ENCODE peak calls at places on chromosomes 4 and X, in ten cellular contexts. One of them, this sample, is unnamed.
A peak's percentile ranks its signal among the peaks of the same experiment; 100 is the strongest.

GRCh38 chr4:42371306-42372063 is 25.8 kb upstream of the SHISA3 start:
- DNase-seq in dorsolateral prefrontal cortex: no peak
- DNase-seq in breast epithelium: no peak
- DNase-seq in cardiac muscle cell: peak; percentile 82
- DNase-seq in tibial artery: no peak
- DNase-seq in transverse colon: no peak
- DNase-seq in psoas muscle: no peak
- DNase-seq in OCI-LY7: peak; percentile 63
- DNase-seq in astrocyte of the cerebellum: peak; percentile 60
- DNase-seq in uterus: no peak
- DNase-seq in this sample: peak; percentile 26

GRCh38 chr4:110287130-110287529 is 88.7 kb upstream of the ELOVL6 start:
- DNase-seq in dorsolateral prefrontal cortex: no peak
- DNase-seq in breast epithelium: no peak
- DNase-seq in cardiac muscle cell: peak; percentile 76
- DNase-seq in tibial artery: no peak
- DNase-seq in transverse colon: no peak
- DNase-seq in psoas muscle: no peak
- DNase-seq in OCI-LY7: no peak
- DNase-seq in astrocyte of the cerebellum: peak; percentile 84
- DNase-seq in uterus: no peak
- DNase-seq in this sample: peak; percentile 53

GRCh38 chrX:52271212-52271611 is 86.5 kb downstream of the MAGED4 start:
- DNase-seq in dorsolateral prefrontal cortex: no peak
- DNase-seq in breast epithelium: no peak
- DNase-seq in cardiac muscle cell: peak; percentile 11
- DNase-seq in tibial artery: no peak
- DNase-seq in transverse colon: no peak
- DNase-seq in psoas muscle: no peak
- DNase-seq in OCI-LY7: peak; percentile 32
- DNase-seq in astrocyte of the cerebellum: no peak
- DNase-seq in uterus: no peak
- DNase-seq in this sample: no peak

GRCh38 chrX:47129157-47129878 is 15.2 kb downstream of the NDUFB11 start:
- DNase-seq in dorsolateral prefrontal cortex: peak; percentile 83
- DNase-seq in breast epithelium: peak; percentile 86
- DNase-seq in cardiac muscle cell: peak; percentile 97
- DNase-seq in tibial artery: peak; percentile 94
- DNase-seq in transverse colon: peak; percentile 93
- DNase-seq in psoas muscle: peak; percentile 93
- DNase-seq in OCI-LY7: peak; percentile 91
- DNase-seq in astrocyte of the cerebellum: peak; percentile 90
- DNase-seq in uterus: peak; percentile 95
- DNase-seq in this sample: peak; percentile 76

GRCh38 chr4:1910643-1911042 is 39.5 kb downstream of the NSD2 start:
- DNase-seq in dorsolateral prefrontal cortex: peak; percentile 26
- DNase-seq in breast epithelium: no peak
- DNase-seq in cardiac muscle cell: peak; percentile 76
- DNase-seq in tibial artery: no peak
- DNase-seq in transverse colon: peak; percentile 57
- DNase-seq in psoas muscle: no peak
- DNase-seq in OCI-LY7: peak; percentile 35
- DNase-seq in astrocyte of the cerebellum: peak; percentile 49
- DNase-seq in uterus: no peak
- DNase-seq in this sample: peak; percentile 26

GRCh38 chrX:73850124-73851013 is 287.4 kb downstream of the CHIC1 start:
- DNase-seq in dorsolateral prefrontal cortex: no peak
- DNase-seq in breast epithelium: no peak
- DNase-seq in cardiac muscle cell: peak; percentile 34
- DNase-seq in tibial artery: no peak
- DNase-seq in transverse colon: peak; percentile 46
- DNase-seq in psoas muscle: peak; percentile 77
- DNase-seq in OCI-LY7: no peak
- DNase-seq in astrocyte of the cerebellum: peak; percentile 13
- DNase-seq in uterus: peak; percentile 33
- DNase-seq in this sample: no peak

GRCh38 chrX:97597954-97598353 is 714.2 kb downstream of the RPA4 start:
- DNase-seq in dorsolateral prefrontal cortex: no peak
- DNase-seq in breast epithelium: no peak
- DNase-seq in cardiac muscle cell: no peak
- DNase-seq in tibial artery: no peak
- DNase-seq in transverse colon: no peak
- DNase-seq in psoas muscle: no peak
- DNase-seq in OCI-LY7: no peak
- DNase-seq in astrocyte of the cerebellum: no peak
- DNase-seq in uterus: no peak
- DNase-seq in this sample: no peak

GRCh38 chr4:8365353-8365752 is 75.2 kb downstream of the ACOX3 start:
- DNase-seq in dorsolateral prefrontal cortex: no peak
- DNase-seq in breast epithelium: no peak
- DNase-seq in cardiac muscle cell: no peak
- DNase-seq in tibial artery: no peak
- DNase-seq in transverse colon: no peak
- DNase-seq in psoas muscle: peak; percentile 20
- DNase-seq in OCI-LY7: no peak
- DNase-seq in astrocyte of the cerebellum: no peak
- DNase-seq in uterus: no peak
- DNase-seq in this sample: no peak

GRCh38 chrX:22742174-22742573 is 257.6 kb upstream of the DDX53 start:
- DNase-seq in dorsolateral prefrontal cortex: no peak
- DNase-seq in breast epithelium: no peak
- DNase-seq in cardiac muscle cell: peak; percentile 61
- DNase-seq in tibial artery: no peak
- DNase-seq in transverse colon: no peak
- DNase-seq in psoas muscle: no peak
- DNase-seq in OCI-LY7: no peak
- DNase-seq in astrocyte of the cerebellum: no peak
- DNase-seq in uterus: no peak
- DNase-seq in this sample: no peak

GRCh38 chrX:19840899-19841648 is 46.3 kb downstream of the SH3KBP1 start:
- DNase-seq in dorsolateral prefrontal cortex: no peak
- DNase-seq in breast epithelium: no peak
- DNase-seq in cardiac muscle cell: no peak
- DNase-seq in tibial artery: no peak
- DNase-seq in transverse colon: no peak
- DNase-seq in psoas muscle: no peak
- DNase-seq in OCI-LY7: peak; percentile 55
- DNase-seq in astrocyte of the cerebellum: no peak
- DNase-seq in uterus: no peak
- DNase-seq in this sample: no peak

GRCh38 chrX:10158279-10158939 is 1.6 kb downstream of the CLCN4 start:
- DNase-seq in dorsolateral prefrontal cortex: peak; percentile 71
- DNase-seq in breast epithelium: no peak
- DNase-seq in cardiac muscle cell: no peak
- DNase-seq in tibial artery: no peak
- DNase-seq in transverse colon: no peak
- DNase-seq in psoas muscle: peak; percentile 75
- DNase-seq in OCI-LY7: peak; percentile 68
- DNase-seq in astrocyte of the cerebellum: no peak
- DNase-seq in uterus: no peak
- DNase-seq in this sample: no peak

GRCh38 chrX:10159069-10159468 is 2.3 kb downstream of the CLCN4 start:
- DNase-seq in dorsolateral prefrontal cortex: peak; percentile 36
- DNase-seq in breast epithelium: no peak
- DNase-seq in cardiac muscle cell: no peak
- DNase-seq in tibial artery: no peak
- DNase-seq in transverse colon: no peak
- DNase-seq in psoas muscle: no peak
- DNase-seq in OCI-LY7: no peak
- DNase-seq in astrocyte of the cerebellum: no peak
- DNase-seq in uterus: no peak
- DNase-seq in this sample: no peak

GRCh38 chrX:10157032-10157341 is 212 bp downstream of the CLCN4 start:
- DNase-seq in dorsolateral prefrontal cortex: no peak
- DNase-seq in breast epithelium: no peak
- DNase-seq in cardiac muscle cell: no peak
- DNase-seq in tibial artery: no peak
- DNase-seq in transverse colon: no peak
- DNase-seq in psoas muscle: no peak
- DNase-seq in OCI-LY7: no peak
- DNase-seq in astrocyte of the cerebellum: no peak
- DNase-seq in uterus: no peak
- DNase-seq in this sample: no peak

GRCh38 chrX:10156199-10157031 is at the start of gene CLCN4:
- DNase-seq in dorsolateral prefrontal cortex: peak; percentile 76
- DNase-seq in breast epithelium: no peak
- DNase-seq in cardiac muscle cell: peak; percentile 74
- DNase-seq in tibial artery: peak; percentile 57
- DNase-seq in transverse colon: peak; percentile 52
- DNase-seq in psoas muscle: peak; percentile 89
- DNase-seq in OCI-LY7: peak; percentile 65
- DNase-seq in astrocyte of the cerebellum: peak; percentile 6
- DNase-seq in uterus: no peak
- DNase-seq in this sample: no peak

GRCh38 chrX:10157545-10157944 is 770 bp downstream of the CLCN4 start:
- DNase-seq in dorsolateral prefrontal cortex: no peak
- DNase-seq in breast epithelium: no peak
- DNase-seq in cardiac muscle cell: peak; percentile 63
- DNase-seq in tibial artery: no peak
- DNase-seq in transverse colon: no peak
- DNase-seq in psoas muscle: no peak
- DNase-seq in OCI-LY7: no peak
- DNase-seq in astrocyte of the cerebellum: no peak
- DNase-seq in uterus: no peak
- DNase-seq in this sample: no peak
- H3K4me3 ChIP-seq in dorsolateral prefrontal cortex: peak overlapping the region; percentile 39
- H3K4me3 ChIP-seq in breast epithelium: peak overlapping the region; percentile 46
- H3K4me3 ChIP-seq in cardiac muscle cell: peak overlapping the region; percentile 36
- H3K4me3 ChIP-seq in tibial artery: peak overlapping the region; percentile 42
- H3K4me3 ChIP-seq in transverse colon: no peak overlapping the region
- H3K4me3 ChIP-seq in psoas muscle: peak overlapping the region; percentile 63
- H3K4me3 ChIP-seq in OCI-LY7: peak overlapping the region; percentile 74
- H3K4me3 ChIP-seq in astrocyte of the cerebellum: no peak overlapping the region
- H3K4me3 ChIP-seq in uterus: no peak overlapping the region
- H3K4me3 ChIP-seq in this sample: no peak overlapping the region

GRCh38 chr4:165328708-165329107 is 1.2 kb downstream of the MSMO1 start:
- DNase-seq in dorsolateral prefrontal cortex: no peak
- DNase-seq in breast epithelium: no peak
- DNase-seq in cardiac muscle cell: no peak
- DNase-seq in tibial artery: no peak
- DNase-seq in transverse colon: no peak
- DNase-seq in psoas muscle: no peak
- DNase-seq in OCI-LY7: no peak
- DNase-seq in astrocyte of the cerebellum: no peak
- DNase-seq in uterus: no peak
- DNase-seq in this sample: no peak

GRCh38 chr4:165331823-165332222 is 4.4 kb downstream of the MSMO1 start:
- DNase-seq in dorsolateral prefrontal cortex: no peak
- DNase-seq in breast epithelium: no peak
- DNase-seq in cardiac muscle cell: no peak
- DNase-seq in tibial artery: no peak
- DNase-seq in transverse colon: no peak
- DNase-seq in psoas muscle: no peak
- DNase-seq in OCI-LY7: no peak
- DNase-seq in astrocyte of the cerebellum: no peak
- DNase-seq in uterus: no peak
- DNase-seq in this sample: no peak

GRCh38 chr4:165331316-165331715 is 3.8 kb downstream of the MSMO1 start:
- DNase-seq in dorsolateral prefrontal cortex: no peak
- DNase-seq in breast epithelium: no peak
- DNase-seq in cardiac muscle cell: no peak
- DNase-seq in tibial artery: no peak
- DNase-seq in transverse colon: no peak
- DNase-seq in psoas muscle: no peak
- DNase-seq in OCI-LY7: peak; percentile 29
- DNase-seq in astrocyte of the cerebellum: no peak
- DNase-seq in uterus: no peak
- DNase-seq in this sample: no peak

GRCh38 chr4:165330666-165331065 is 3.2 kb downstream of the MSMO1 start:
- DNase-seq in dorsolateral prefrontal cortex: no peak
- DNase-seq in breast epithelium: no peak
- DNase-seq in cardiac muscle cell: no peak
- DNase-seq in tibial artery: no peak
- DNase-seq in transverse colon: no peak
- DNase-seq in psoas muscle: no peak
- DNase-seq in OCI-LY7: no peak
- DNase-seq in astrocyte of the cerebellum: no peak
- DNase-seq in uterus: no peak
- DNase-seq in this sample: no peak

GRCh38 chr4:165330071-165330470 is 2.6 kb downstream of the MSMO1 start:
- DNase-seq in dorsolateral prefrontal cortex: no peak
- DNase-seq in breast epithelium: no peak
- DNase-seq in cardiac muscle cell: no peak
- DNase-seq in tibial artery: no peak
- DNase-seq in transverse colon: no peak
- DNase-seq in psoas muscle: no peak
- DNase-seq in OCI-LY7: no peak
- DNase-seq in astrocyte of the cerebellum: no peak
- DNase-seq in uterus: no peak
- DNase-seq in this sample: no peak
- H3K4me3 ChIP-seq in dorsolateral prefrontal cortex: no peak overlapping the region
- H3K4me3 ChIP-seq in breast epithelium: no peak overlapping the region
- H3K4me3 ChIP-seq in cardiac muscle cell: peak overlapping the region; percentile 62
- H3K4me3 ChIP-seq in tibial artery: no peak overlapping the region
- H3K4me3 ChIP-seq in transverse colon: no peak overlapping the region
- H3K4me3 ChIP-seq in psoas muscle: no peak overlapping the region
- H3K4me3 ChIP-seq in OCI-LY7: peak overlapping the region; percentile 90
- H3K4me3 ChIP-seq in astrocyte of the cerebellum: peak overlapping the region; percentile 81
- H3K4me3 ChIP-seq in uterus: no peak overlapping the region
- H3K4me3 ChIP-seq in this sample: peak overlapping the region; percentile 82

GRCh38 chr4:39354178-39354503 is 12.0 kb downstream of the RFC1 start:
- DNase-seq in dorsolateral prefrontal cortex: no peak
- DNase-seq in breast epithelium: no peak
- DNase-seq in cardiac muscle cell: no peak
- DNase-seq in tibial artery: no peak
- DNase-seq in transverse colon: no peak
- DNase-seq in psoas muscle: no peak
- DNase-seq in OCI-LY7: no peak
- DNase-seq in astrocyte of the cerebellum: no peak
- DNase-seq in uterus: no peak
- DNase-seq in this sample: no peak
- H3K4me3 ChIP-seq in dorsolateral prefrontal cortex: peak overlapping the region; percentile 35
- H3K4me3 ChIP-seq in breast epithelium: peak overlapping the region; percentile 37
- H3K4me3 ChIP-seq in cardiac muscle cell: no peak overlapping the region
- H3K4me3 ChIP-seq in tibial artery: peak overlapping the region; percentile 24
- H3K4me3 ChIP-seq in transverse colon: no peak overlapping the region
- H3K4me3 ChIP-seq in psoas muscle: peak overlapping the region; percentile 47
- H3K4me3 ChIP-seq in OCI-LY7: peak overlapping the region; percentile 64
- H3K4me3 ChIP-seq in astrocyte of the cerebellum: no peak overlapping the region
- H3K4me3 ChIP-seq in uterus: peak overlapping the region; percentile 21
- H3K4me3 ChIP-seq in this sample: no peak overlapping the region

DNA sequence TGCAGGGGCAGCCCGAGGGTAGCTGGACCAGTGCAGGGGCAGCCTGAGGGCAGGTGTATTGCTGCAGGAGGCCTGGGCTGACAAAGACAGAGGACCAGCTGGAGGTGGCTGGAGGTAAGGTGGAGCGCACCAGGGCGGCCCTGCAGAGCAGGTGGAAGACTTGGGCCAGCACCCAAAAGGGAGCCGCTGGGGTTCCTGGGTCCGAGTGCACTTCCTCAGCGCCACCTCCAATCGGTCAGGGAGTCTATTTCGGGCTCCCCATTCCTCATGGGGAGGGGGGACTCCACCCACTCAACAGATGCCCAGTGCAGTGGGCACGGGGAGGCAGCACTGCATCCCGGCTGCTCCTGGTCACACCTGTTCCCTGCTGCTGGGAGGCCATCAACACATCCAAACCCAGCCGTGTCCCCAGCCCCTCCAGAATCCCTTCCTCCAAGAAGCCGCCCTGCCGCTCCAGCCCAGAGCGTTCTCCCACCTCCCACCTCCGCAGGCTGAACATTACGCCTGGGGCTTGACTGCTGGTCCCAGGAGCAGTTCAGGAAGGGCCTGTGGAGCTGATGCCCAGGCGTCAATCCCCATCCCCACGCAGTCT is 1.5 kb downstream of the LRPAP1 start:
- DNase-seq in dorsolateral prefrontal cortex: peak; percentile 34
- DNase-seq in breast epithelium: no peak
- DNase-seq in cardiac muscle cell: no peak
- DNase-seq in tibial artery: no peak
- DNase-seq in transverse colon: no peak
- DNase-seq in psoas muscle: peak; percentile 59
- DNase-seq in OCI-LY7: no peak
- DNase-seq in astrocyte of the cerebellum: no peak
- DNase-seq in uterus: no peak
- DNase-seq in this sample: no peak
- H3K4me3 ChIP-seq in dorsolateral prefrontal cortex: peak overlapping the region; percentile 81
- H3K4me3 ChIP-seq in breast epithelium: peak overlapping the region; percentile 90
- H3K4me3 ChIP-seq in cardiac muscle cell: peak overlapping the region; percentile 58
- H3K4me3 ChIP-seq in tibial artery: peak overlapping the region; percentile 87
- H3K4me3 ChIP-seq in transverse colon: no peak overlapping the region
- H3K4me3 ChIP-seq in psoas muscle: peak overlapping the region; percentile 91
- H3K4me3 ChIP-seq in OCI-LY7: peak overlapping the region; percentile 97
- H3K4me3 ChIP-seq in astrocyte of the cerebellum: peak overlapping the region; percentile 84
- H3K4me3 ChIP-seq in uterus: no peak overlapping the region
- H3K4me3 ChIP-seq in this sample: peak overlapping the region; percentile 78